ENCODE peak calls at places on chromosomes 2 and 18, in four cellular contexts. G is kidney tubule cell, E is SK-MEL-5, Y is B cell. I is an unnamed sample.

GRCh38 chr2:239884875-239885274 is 140.3 kb downstream of the NDUFA10 start:
- DNase-seq in G (no peak), E (no peak), Y (no peak), I (peak; percentile 1)

GRCh38 chr18:10851824-10852225 is 297.5 kb downstream of the PIEZO2 start:
- DNase-seq in G (peak; percentile 52), E (peak; percentile 73), Y (no peak), I (peak; percentile 47)

GRCh38 chr2:230998882-230999281 is 3.0 kb downstream of the SPATA3 start:
- DNase-seq in G (no peak), E (no peak), Y (no peak), I (no peak)

GRCh38 chr2:53987336-53987921 is 16.6 kb upstream of the PSME4 start:
- DNase-seq in G (no peak), E (no peak), Y (no peak), I (peak; percentile 64)

GRCh38 chr2:11314482-11314881 is 30.0 kb downstream of the ROCK2 start:
- DNase-seq in G (no peak), E (no peak), Y (no peak), I (no peak)

GRCh38 chr2:86134709-86135108 is 28.7 kb downstream of the PTCD3 start:
- DNase-seq in G (no peak), E (no peak), Y (no peak), I (no peak)

GRCh38 chr2:120919771-120920437 is 184.2 kb downstream of the GLI2 start:
- DNase-seq in G (peak; percentile 77), E (no peak), Y (no peak), I (peak; percentile 59)

GRCh38 chr18:13141209-13141608 is 77.4 kb upstream of the LDLRAD4 start:
- DNase-seq in G (no peak), E (no peak), Y (no peak), I (no peak)

GRCh38 chr2:159545080-159545479 is 71.3 kb downstream of the BAZ2B start:
- DNase-seq in G (no peak), E (no peak), Y (no peak), I (no peak)

GRCh38 chr2:26052731-26053130 is 18.8 kb downstream of the RAB10 start:
- DNase-seq in G (no peak), E (no peak), Y (no peak), I (no peak)

GRCh38 chr18:77052656-77053309 is 79.8 kb downstream of the MBP start:
- DNase-seq in G (no peak), E (no peak), Y (peak; percentile 77), I (no peak)

GRCh38 chr2:28613616-28614501 is 118.0 kb downstream of the PLB1 start:
- DNase-seq in G (peak; percentile 100), E (no peak), Y (no peak), I (peak; percentile 99)

GRCh38 chr2:1744446-1745170 is at the start of gene PXDN:
- DNase-seq in G (peak; percentile 73), E (no peak), Y (no peak), I (no peak)

GRCh38 chr2:160603771-160604510 is 110.3 kb upstream of the RBMS1 start:
- DNase-seq in G (peak; percentile 49), E (no peak), Y (no peak), I (peak; percentile 78)

GRCh38 chr2:147389218-147389617 is 455.6 kb upstream of the ACVR2A start:
- DNase-seq in G (no peak), E (no peak), Y (no peak), I (no peak)

GRCh38 chr2:24840164-24840869 is 47.1 kb downstream of the CENPO start:
- DNase-seq in G (no peak), E (no peak), Y (no peak), I (no peak)